ENCODE peak calls at places on chromosomes 12 and 14, in ten cellular contexts. R, N, Y, K, J, Q, U, G, H and M are unnamed samples.

GRCh38 chr12:69240625-69240984 is 1.2 kb downstream of the CPSF6 start:
- DNase-seq in R (no peak), N (peak; percentile 7), Y (peak; percentile 36), K (no peak), J (no peak), Q (peak; percentile 14), U (no peak), G (no peak), H (no peak), M (no peak)

GRCh38 chr14:100774164-100774537 is 47.5 kb downstream of the DLK1 start:
- DNase-seq in R (no peak), N (no peak), Y (no peak), K (no peak), J (no peak), Q (no peak), U (no peak), G (no peak), H (no peak), M (no peak)

GRCh38 chr12:124764451-124764850 is 99.2 kb downstream of the SCARB1 start:
- DNase-seq in R (peak; percentile 88), N (no peak), Y (peak; percentile 90), K (peak; percentile 47), J (no peak), Q (peak; percentile 54), U (peak; percentile 68), G (no peak), H (peak; percentile 66), M (no peak)

GRCh38 chr12:75690556-75690955 is 179.1 kb upstream of the KRR1 start:
- DNase-seq in R (peak; percentile 94), N (no peak), Y (no peak), K (no peak), J (no peak), Q (peak; percentile 99), U (no peak), G (no peak), H (no peak), M (no peak)

GRCh38 chr12:121793501-121793835 is at the start of gene RHOF:
- DNase-seq in R (no peak), N (peak; percentile 60), Y (peak; percentile 80), K (peak; percentile 69), J (no peak), Q (no peak), U (no peak), G (no peak), H (no peak), M (peak; percentile 81)

GRCh38 chr12:13947237-13947945 is 34.0 kb downstream of the GRIN2B start:
- DNase-seq in R (no peak), N (no peak), Y (no peak), K (no peak), J (no peak), Q (no peak), U (peak; percentile 25), G (no peak), H (no peak), M (no peak)

GRCh38 chr12:126742326-126742725 is 1524.6 kb upstream of the TMEM132C start:
- DNase-seq in R (no peak), N (no peak), Y (no peak), K (no peak), J (no peak), Q (no peak), U (no peak), G (no peak), H (no peak), M (no peak)

GRCh38 chr14:86166541-86166940 is 636.6 kb downstream of the FLRT2 start:
- DNase-seq in R (no peak), N (no peak), Y (no peak), K (peak; percentile 7), J (no peak), Q (no peak), U (no peak), G (no peak), H (no peak), M (no peak)